ENCODE peak calls at places on chromosome 11, in eight cellular contexts. C is stimulated activated CD4-positive, alpha-beta T cell treated with anti-CD3 and anti-CD28 coated beads, Interleukin-2, amount 100 ng/mL, for 48 hours; S is DMS79 treated with DMSO at 0.1 percent for 48 hours; N is HFFc6; I is EL; L is immature natural killer cell; J is activated naive CD4-positive, alpha-beta T cell; D is cardiac fibroblast. R is an unnamed sample.

GRCh38 chr11:20933958-20934357 is 264.6 kb downstream of the NELL1 start:
- DNase-seq in C (no peak), S (no peak), N (no peak), I (no peak), L (no peak), J (no peak), D (no peak), R (no peak)

GRCh38 chr11:73439002-73439843 is 63.0 kb downstream of the RELT start:
- DNase-seq in C (no peak), S (no peak), N (peak), I (no peak), L (no peak), J (no peak), D (no peak), R (no peak)

GRCh38 chr11:44860967-44861828 is 89.5 kb downstream of the TP53I11 start:
- DNase-seq in C (no peak), S (no peak), N (no peak), I (no peak), L (no peak), J (no peak), D (no peak), R (no peak)

GRCh38 chr11:118757881-118758399 is 33.0 kb downstream of the DDX6 start:
- DNase-seq in C (no peak), S (no peak), N (no peak), I (no peak), L (no peak), J (no peak), D (no peak), R (no peak)

GRCh38 chr11:11441091-11441490 is 88.0 kb upstream of the CSNK2A3 start:
- DNase-seq in C (no peak), S (no peak), N (no peak), I (no peak), L (no peak), J (no peak), D (no peak), R (no peak)

GRCh38 chr11:26028294-26028954 is 303.5 kb upstream of the ANO3 start:
- DNase-seq in C (no peak), S (no peak), N (peak), I (peak), L (no peak), J (no peak), D (peak), R (no peak)

GRCh38 chr11:116557261-116557660 is 215.5 kb downstream of the BUD13 start:
- DNase-seq in C (no peak), S (no peak), N (peak), I (peak), L (no peak), J (no peak), D (no peak), R (no peak)

GRCh38 chr11:62336949-62337681 is at the start of gene ASRGL1:
- DNase-seq in C (peak), S (peak), N (peak), I (peak), L (peak), J (peak), D (peak), R (peak)

GRCh38 chr11:122020902-122021301 is 95.1 kb downstream of the BLID start:
- DNase-seq in C (no peak), S (no peak), N (no peak), I (peak), L (no peak), J (no peak), D (peak), R (no peak)